ENCODE peak calls at places on chromosome 7, in five cellular contexts. N is activated T-helper 1 cell treated with anti-CD3 and anti-CD28 coated beads, Interleukin-12 subunit alpha, Interleukin-12 subunit beta, Interleukin-2, Interleukin-4 antibody, amounts not matched to agents 30 ng/mL and 10 ng/mL and 1 ng/mL, durations not matched to agents 14 hours and 24 hours and 36 hours; U is stimulated activated CD8-positive, alpha-beta memory T cell treated with anti-CD3 and anti-CD28 coated beads, Interleukin-2, amount 100 ng/mL, for 48 hours; P is C1 segment of cervical spinal cord; G is dorsolateral prefrontal cortex. Z is an unnamed sample.
A peak's percentile ranks its signal among the peaks of the same experiment; 100 is the strongest.

GRCh38 chr7:32586291-32587221 is 91.3 kb downstream of the AVL9 start:
- DNase-seq in G (no peak), P (no peak), N (no peak), U (no peak), Z (no peak)

GRCh38 chr7:157224627-157225026 is 85.9 kb downstream of the UBE3C start:
- DNase-seq in U (no peak), G (no peak), N (no peak), P (no peak), Z (no peak)

GRCh38 chr7:25643285-25643684 is 415.0 kb upstream of the NPVF start:
- DNase-seq in P (no peak), U (no peak), G (no peak), N (no peak), Z (no peak)

GRCh38 chr7:16891338-16891737 is 9.6 kb upstream of the AGR3 start:
- DNase-seq in P (no peak), U (no peak), G (no peak), N (no peak), Z (no peak)

GRCh38 chr7:125605241-125605640 is 675.6 kb upstream of the POT1 start:
- DNase-seq in U (no peak), P (no peak), N (no peak), G (no peak), Z (no peak)

GRCh38 chr7:26659121-26659520 is 205.3 kb downstream of the SKAP2 start:
- DNase-seq in G (no peak), P (no peak), N (no peak), U (no peak), Z (no peak)

GRCh38 chr7:42025635-42026375 is 211.2 kb downstream of the GLI3 start:
- DNase-seq in U (no peak), P (no peak), N (no peak), G (no peak), Z (no peak)

GRCh38 chr7:120272896-120273475 is at the start of gene KCND2:
- DNase-seq in G (peak; percentile 45), U (no peak), N (no peak), P (no peak), Z (peak; percentile 36)

GRCh38 chr7:95045236-95045923 is 138.0 kb downstream of the PPP1R9A start:
- DNase-seq in N (no peak), G (peak; percentile 58), P (peak; percentile 5), U (no peak), Z (no peak)